ENCODE peak calls at places on chromosomes 6 and 20, in ten cellular contexts. One of them, this sample, is unnamed.

GRCh38 chr20:50624351-50625016 is 66.9 kb downstream of the RIPOR3 start:
- DNase-seq in suprapubic skin: no peak
- DNase-seq in epithelial cell of esophagus: peak
- DNase-seq in ovary: no peak
- DNase-seq in fibroblast of the aortic adventitia: no peak
- DNase-seq in AG04449: no peak
- DNase-seq in ascending aorta: no peak
- DNase-seq in astrocyte of the spinal cord: no peak
- DNase-seq in A549: peak
- DNase-seq in heart right ventricle: no peak
- DNase-seq in this sample: no peak

GRCh38 chr6:25883991-25884390 is 9.9 kb upstream of the SLC17A3 start:
- DNase-seq in suprapubic skin: no peak
- DNase-seq in epithelial cell of esophagus: peak
- DNase-seq in ovary: no peak
- DNase-seq in fibroblast of the aortic adventitia: peak
- DNase-seq in AG04449: no peak
- DNase-seq in ascending aorta: no peak
- DNase-seq in astrocyte of the spinal cord: no peak
- DNase-seq in A549: peak
- DNase-seq in heart right ventricle: no peak
- DNase-seq in this sample: peak

GRCh38 chr6:162181741-162182401 is 545.7 kb downstream of the PRKN start:
- DNase-seq in suprapubic skin: no peak
- DNase-seq in epithelial cell of esophagus: peak
- DNase-seq in ovary: no peak
- DNase-seq in fibroblast of the aortic adventitia: peak
- DNase-seq in AG04449: no peak
- DNase-seq in ascending aorta: no peak
- DNase-seq in astrocyte of the spinal cord: peak
- DNase-seq in A549: no peak
- DNase-seq in heart right ventricle: no peak
- DNase-seq in this sample: no peak

GRCh38 chr20:52049001-52049731 is 142.4 kb downstream of the ZFP64 start:
- DNase-seq in suprapubic skin: no peak
- DNase-seq in epithelial cell of esophagus: no peak
- DNase-seq in ovary: no peak
- DNase-seq in fibroblast of the aortic adventitia: peak
- DNase-seq in AG04449: peak
- DNase-seq in ascending aorta: no peak
- DNase-seq in astrocyte of the spinal cord: peak
- DNase-seq in A549: no peak
- DNase-seq in heart right ventricle: no peak
- DNase-seq in this sample: peak

GRCh38 chr20:22106308-22106938 is 401.0 kb downstream of the PAX1 start:
- DNase-seq in suprapubic skin: no peak
- DNase-seq in epithelial cell of esophagus: peak
- DNase-seq in ovary: no peak
- DNase-seq in fibroblast of the aortic adventitia: peak
- DNase-seq in AG04449: no peak
- DNase-seq in ascending aorta: no peak
- DNase-seq in astrocyte of the spinal cord: peak
- DNase-seq in A549: peak
- DNase-seq in heart right ventricle: no peak
- DNase-seq in this sample: no peak

GRCh38 chr6:11460001-11460668 is 77.4 kb upstream of the TMEM170B start:
- DNase-seq in suprapubic skin: no peak
- DNase-seq in epithelial cell of esophagus: peak
- DNase-seq in ovary: no peak
- DNase-seq in fibroblast of the aortic adventitia: peak
- DNase-seq in AG04449: no peak
- DNase-seq in ascending aorta: no peak
- DNase-seq in astrocyte of the spinal cord: peak
- DNase-seq in A549: peak
- DNase-seq in heart right ventricle: no peak
- DNase-seq in this sample: peak

GRCh38 chr20:62501801-62502495 is 26.2 kb upstream of the GATA5 start:
- DNase-seq in suprapubic skin: no peak
- DNase-seq in epithelial cell of esophagus: peak
- DNase-seq in ovary: no peak
- DNase-seq in fibroblast of the aortic adventitia: peak
- DNase-seq in AG04449: peak
- DNase-seq in ascending aorta: peak
- DNase-seq in astrocyte of the spinal cord: peak
- DNase-seq in A549: peak
- DNase-seq in heart right ventricle: no peak
- DNase-seq in this sample: peak

GRCh38 chr20:32606107-32606506 is 21.0 kb upstream of the NOL4L start:
- DNase-seq in suprapubic skin: no peak
- DNase-seq in epithelial cell of esophagus: no peak
- DNase-seq in ovary: no peak
- DNase-seq in fibroblast of the aortic adventitia: no peak
- DNase-seq in AG04449: no peak
- DNase-seq in ascending aorta: no peak
- DNase-seq in astrocyte of the spinal cord: no peak
- DNase-seq in A549: no peak
- DNase-seq in heart right ventricle: no peak
- DNase-seq in this sample: no peak

GRCh38 chr6:69785697-69786096 is 11.1 kb downstream of the LMBRD1 start:
- DNase-seq in suprapubic skin: no peak
- DNase-seq in epithelial cell of esophagus: no peak
- DNase-seq in ovary: no peak
- DNase-seq in fibroblast of the aortic adventitia: no peak
- DNase-seq in AG04449: no peak
- DNase-seq in ascending aorta: no peak
- DNase-seq in astrocyte of the spinal cord: no peak
- DNase-seq in A549: no peak
- DNase-seq in heart right ventricle: no peak
- DNase-seq in this sample: no peak

GRCh38 chr20:2672446-2672845 is 8.4 kb upstream of the IDH3B start:
- DNase-seq in suprapubic skin: peak
- DNase-seq in epithelial cell of esophagus: no peak
- DNase-seq in ovary: no peak
- DNase-seq in fibroblast of the aortic adventitia: no peak
- DNase-seq in AG04449: no peak
- DNase-seq in ascending aorta: no peak
- DNase-seq in astrocyte of the spinal cord: no peak
- DNase-seq in A549: no peak
- DNase-seq in heart right ventricle: no peak
- DNase-seq in this sample: no peak

GRCh38 chr20:2673453-2673852 is 9.4 kb upstream of the IDH3B start:
- DNase-seq in suprapubic skin: no peak
- DNase-seq in epithelial cell of esophagus: no peak
- DNase-seq in ovary: no peak
- DNase-seq in fibroblast of the aortic adventitia: no peak
- DNase-seq in AG04449: no peak
- DNase-seq in ascending aorta: no peak
- DNase-seq in astrocyte of the spinal cord: no peak
- DNase-seq in A549: no peak
- DNase-seq in heart right ventricle: no peak
- DNase-seq in this sample: no peak

GRCh38 chr20:2671977-2672376 is 8.0 kb upstream of the IDH3B start:
- DNase-seq in suprapubic skin: peak
- DNase-seq in epithelial cell of esophagus: no peak
- DNase-seq in ovary: no peak
- DNase-seq in fibroblast of the aortic adventitia: no peak
- DNase-seq in AG04449: no peak
- DNase-seq in ascending aorta: no peak
- DNase-seq in astrocyte of the spinal cord: no peak
- DNase-seq in A549: peak
- DNase-seq in heart right ventricle: no peak
- DNase-seq in this sample: no peak
- TF ChIP-seq CTCF in suprapubic skin: no peak
- TF ChIP-seq CTCF in epithelial cell of esophagus: peak
- TF ChIP-seq CTCF in ovary: no peak
- TF ChIP-seq CTCF in fibroblast of the aortic adventitia: peak
- TF ChIP-seq CTCF in AG04449: peak
- TF ChIP-seq CTCF in ascending aorta: no peak
- TF ChIP-seq CTCF in astrocyte of the spinal cord: peak
- TF ChIP-seq CTCF in A549: peak
- TF ChIP-seq CTCF in heart right ventricle: no peak
- TF ChIP-seq CTCF in this sample: peak

GRCh38 chr6:52572536-52572935 is 4.3 kb downstream of the TRAM2 start:
- DNase-seq in suprapubic skin: no peak
- DNase-seq in epithelial cell of esophagus: no peak
- DNase-seq in ovary: no peak
- DNase-seq in fibroblast of the aortic adventitia: no peak
- DNase-seq in AG04449: no peak
- DNase-seq in ascending aorta: no peak
- DNase-seq in astrocyte of the spinal cord: no peak
- DNase-seq in A549: no peak
- DNase-seq in heart right ventricle: no peak
- DNase-seq in this sample: no peak

GRCh38 chr6:52575490-52575868 is 1.4 kb downstream of the TRAM2 start:
- DNase-seq in suprapubic skin: no peak
- DNase-seq in epithelial cell of esophagus: no peak
- DNase-seq in ovary: no peak
- DNase-seq in fibroblast of the aortic adventitia: no peak
- DNase-seq in AG04449: no peak
- DNase-seq in ascending aorta: no peak
- DNase-seq in astrocyte of the spinal cord: no peak
- DNase-seq in A549: no peak
- DNase-seq in heart right ventricle: no peak
- DNase-seq in this sample: peak

GRCh38 chr6:52574709-52575489 is 2.0 kb downstream of the TRAM2 start:
- DNase-seq in suprapubic skin: no peak
- DNase-seq in epithelial cell of esophagus: no peak
- DNase-seq in ovary: no peak
- DNase-seq in fibroblast of the aortic adventitia: peak
- DNase-seq in AG04449: no peak
- DNase-seq in ascending aorta: no peak
- DNase-seq in astrocyte of the spinal cord: no peak
- DNase-seq in A549: no peak
- DNase-seq in heart right ventricle: peak
- DNase-seq in this sample: peak

GRCh38 chr6:52571099-52571755 is 5.6 kb downstream of the TRAM2 start:
- DNase-seq in suprapubic skin: no peak
- DNase-seq in epithelial cell of esophagus: no peak
- DNase-seq in ovary: no peak
- DNase-seq in fibroblast of the aortic adventitia: no peak
- DNase-seq in AG04449: no peak
- DNase-seq in ascending aorta: no peak
- DNase-seq in astrocyte of the spinal cord: no peak
- DNase-seq in A549: no peak
- DNase-seq in heart right ventricle: peak
- DNase-seq in this sample: peak

GRCh38 chr6:52573295-52573694 is 3.6 kb downstream of the TRAM2 start:
- DNase-seq in suprapubic skin: no peak
- DNase-seq in epithelial cell of esophagus: no peak
- DNase-seq in ovary: no peak
- DNase-seq in fibroblast of the aortic adventitia: peak
- DNase-seq in AG04449: no peak
- DNase-seq in ascending aorta: no peak
- DNase-seq in astrocyte of the spinal cord: no peak
- DNase-seq in A549: no peak
- DNase-seq in heart right ventricle: no peak
- DNase-seq in this sample: peak
- H3K4me3 ChIP-seq in suprapubic skin: peak
- H3K4me3 ChIP-seq in epithelial cell of esophagus: no peak
- H3K4me3 ChIP-seq in ovary: peak
- H3K4me3 ChIP-seq in fibroblast of the aortic adventitia: peak
- H3K4me3 ChIP-seq in AG04449: peak
- H3K4me3 ChIP-seq in ascending aorta: peak
- H3K4me3 ChIP-seq in astrocyte of the spinal cord: peak
- H3K4me3 ChIP-seq in A549: no peak
- H3K4me3 ChIP-seq in heart right ventricle: no peak
- H3K4me3 ChIP-seq in this sample: peak

DNA sequence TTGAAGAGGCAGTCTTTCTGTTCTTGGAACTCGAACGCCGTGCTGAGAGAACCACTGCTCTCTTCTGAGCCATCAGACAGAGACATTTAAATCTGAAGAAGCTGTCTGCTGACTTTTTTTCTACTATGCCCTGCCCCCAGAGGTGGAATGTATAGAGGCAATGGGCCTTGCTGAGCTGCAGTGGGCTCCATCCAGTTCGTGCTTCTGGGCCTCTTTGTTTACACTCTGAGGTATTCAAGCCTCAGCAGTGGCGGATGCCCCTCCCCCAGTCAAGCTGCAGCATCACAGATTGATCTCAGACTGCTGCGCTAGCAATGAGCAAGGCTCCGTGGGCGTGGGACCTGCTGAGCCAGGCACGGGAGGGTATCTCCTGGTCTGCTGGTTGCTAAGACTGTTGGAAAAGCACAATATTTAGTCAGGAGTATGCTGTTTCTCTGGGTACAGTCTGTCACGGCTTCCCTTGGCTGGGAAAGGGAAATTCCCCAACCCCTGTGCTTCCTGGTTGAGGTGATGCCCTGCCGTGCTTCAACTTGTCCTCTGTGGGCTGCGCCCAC is 526.8 kb downstream of the CD109 start:
- DNase-seq in suprapubic skin: no peak
- DNase-seq in epithelial cell of esophagus: peak
- DNase-seq in ovary: no peak
- DNase-seq in fibroblast of the aortic adventitia: no peak
- DNase-seq in AG04449: no peak
- DNase-seq in ascending aorta: no peak
- DNase-seq in astrocyte of the spinal cord: peak
- DNase-seq in A549: no peak
- DNase-seq in heart right ventricle: no peak
- DNase-seq in this sample: no peak
- TF ChIP-seq CTCF in suprapubic skin: no peak
- TF ChIP-seq CTCF in epithelial cell of esophagus: no peak
- TF ChIP-seq CTCF in ovary: no peak
- TF ChIP-seq CTCF in fibroblast of the aortic adventitia: no peak
- TF ChIP-seq CTCF in AG04449: no peak
- TF ChIP-seq CTCF in ascending aorta: no peak
- TF ChIP-seq CTCF in astrocyte of the spinal cord: no peak
- TF ChIP-seq CTCF in A549: no peak
- TF ChIP-seq CTCF in heart right ventricle: no peak
- TF ChIP-seq CTCF in this sample: no peak

GRCh38 chr6:144585217-144585814 is 300.2 kb downstream of the UTRN start:
- DNase-seq in suprapubic skin: no peak
- DNase-seq in epithelial cell of esophagus: peak
- DNase-seq in ovary: no peak
- DNase-seq in fibroblast of the aortic adventitia: peak
- DNase-seq in AG04449: no peak
- DNase-seq in ascending aorta: no peak
- DNase-seq in astrocyte of the spinal cord: peak
- DNase-seq in A549: peak
- DNase-seq in heart right ventricle: no peak
- DNase-seq in this sample: peak

GRCh38 chr6:144583614-144583954 is 298.4 kb downstream of the UTRN start:
- DNase-seq in suprapubic skin: no peak
- DNase-seq in epithelial cell of esophagus: peak
- DNase-seq in ovary: no peak
- DNase-seq in fibroblast of the aortic adventitia: no peak
- DNase-seq in AG04449: no peak
- DNase-seq in ascending aorta: no peak
- DNase-seq in astrocyte of the spinal cord: no peak
- DNase-seq in A549: no peak
- DNase-seq in heart right ventricle: no peak
- DNase-seq in this sample: no peak

GRCh38 chr6:144581807-144582537 is 296.8 kb downstream of the UTRN start:
- DNase-seq in suprapubic skin: no peak
- DNase-seq in epithelial cell of esophagus: peak
- DNase-seq in ovary: no peak
- DNase-seq in fibroblast of the aortic adventitia: peak
- DNase-seq in AG04449: no peak
- DNase-seq in ascending aorta: no peak
- DNase-seq in astrocyte of the spinal cord: peak
- DNase-seq in A549: peak
- DNase-seq in heart right ventricle: peak
- DNase-seq in this sample: peak

GRCh38 chr6:144580771-144581170 is 295.6 kb downstream of the UTRN start:
- DNase-seq in suprapubic skin: no peak
- DNase-seq in epithelial cell of esophagus: no peak
- DNase-seq in ovary: no peak
- DNase-seq in fibroblast of the aortic adventitia: no peak
- DNase-seq in AG04449: no peak
- DNase-seq in ascending aorta: no peak
- DNase-seq in astrocyte of the spinal cord: no peak
- DNase-seq in A549: no peak
- DNase-seq in heart right ventricle: no peak
- DNase-seq in this sample: no peak

GRCh38 chr6:144582939-144583613 is 297.9 kb downstream of the UTRN start:
- DNase-seq in suprapubic skin: no peak
- DNase-seq in epithelial cell of esophagus: no peak
- DNase-seq in ovary: peak
- DNase-seq in fibroblast of the aortic adventitia: peak
- DNase-seq in AG04449: no peak
- DNase-seq in ascending aorta: no peak
- DNase-seq in astrocyte of the spinal cord: peak
- DNase-seq in A549: no peak
- DNase-seq in heart right ventricle: peak
- DNase-seq in this sample: no peak
- H3K4me3 ChIP-seq in suprapubic skin: peak
- H3K4me3 ChIP-seq in epithelial cell of esophagus: peak
- H3K4me3 ChIP-seq in ovary: no peak
- H3K4me3 ChIP-seq in fibroblast of the aortic adventitia: no peak
- H3K4me3 ChIP-seq in AG04449: peak
- H3K4me3 ChIP-seq in ascending aorta: no peak
- H3K4me3 ChIP-seq in astrocyte of the spinal cord: peak
- H3K4me3 ChIP-seq in A549: no peak
- H3K4me3 ChIP-seq in heart right ventricle: peak
- H3K4me3 ChIP-seq in this sample: peak

This sample was measured in fibroblast of villous mesenchyme.